ENCODE peak calls at places on chromosome 3, in four cellular contexts. A, B, U and G are unnamed samples.
A peak's percentile ranks its signal among the peaks of the same experiment; 100 is the strongest.

GRCh38 chr3:3998140-3998977 is 199.1 kb downstream of the LRRN1 start:
- DNase-seq in A (peak; percentile 23), B (peak; percentile 63), U (no peak), G (no peak)

GRCh38 chr3:101779047-101779807 is at the start of gene NXPE3:
- DNase-seq in A (peak; percentile 94), B (peak; percentile 53), U (peak; percentile 95), G (peak; percentile 96)

GRCh38 chr3:31204026-31204795 is 309.8 kb upstream of the GADL1 start:
- DNase-seq in A (no peak), B (no peak), U (no peak), G (no peak)

GRCh38 chr3:148232409-148232808 is 465.3 kb upstream of the AGTR1 start:
- DNase-seq in A (no peak), B (no peak), U (no peak), G (no peak)

GRCh38 chr3:160447544-160447943 is 2.0 kb downstream of the TRIM59 start:
- DNase-seq in A (no peak), B (no peak), U (no peak), G (no peak)

GRCh38 chr3:47565861-47566550 is 12.7 kb downstream of the CSPG5 start:
- DNase-seq in A (no peak), B (no peak), U (no peak), G (no peak)

GRCh38 chr3:101381809-101382208 is 61.4 kb upstream of the IMPG2 start:
- DNase-seq in A (no peak), B (peak; percentile 17), U (no peak), G (no peak)

GRCh38 chr3:120567370-120568197 is 28.6 kb upstream of the NDUFB4 start:
- DNase-seq in A (no peak), B (no peak), U (no peak), G (no peak)

GRCh38 chr3:73635254-73635653 is 10.5 kb upstream of the PDZRN3 start:
- DNase-seq in A (no peak), B (no peak), U (no peak), G (no peak)

GRCh38 chr3:178088930-178089329 is 447.3 kb upstream of the KCNMB2 start:
- DNase-seq in A (no peak), B (no peak), U (no peak), G (no peak)

GRCh38 chr3:187850256-187851010 is 105.2 kb upstream of the BCL6 start:
- DNase-seq in A (no peak), B (no peak), U (peak; percentile 44), G (no peak)

GRCh38 chr3:6962796-6963195 is 101.9 kb downstream of the GRM7 start:
- DNase-seq in A (no peak), B (no peak), U (no peak), G (no peak)

GRCh38 chr3:71542548-71543370 is 40.8 kb downstream of the FOXP1 start:
- DNase-seq in A (peak; percentile 91), B (peak; percentile 83), U (peak; percentile 91), G (peak; percentile 79)

GRCh38 chr3:36911990-36912804 is 32.7 kb downstream of the TRANK1 start:
- DNase-seq in A (no peak), B (no peak), U (no peak), G (no peak)

GRCh38 chr3:113132571-113132996 is 78.8 kb upstream of the BOC start:
- DNase-seq in A (no peak), B (no peak), U (no peak), G (no peak)

GRCh38 chr3:47715928-47716327 is 65.8 kb downstream of the SMARCC1 start:
- DNase-seq in A (no peak), B (no peak), U (no peak), G (no peak)

DNA sequence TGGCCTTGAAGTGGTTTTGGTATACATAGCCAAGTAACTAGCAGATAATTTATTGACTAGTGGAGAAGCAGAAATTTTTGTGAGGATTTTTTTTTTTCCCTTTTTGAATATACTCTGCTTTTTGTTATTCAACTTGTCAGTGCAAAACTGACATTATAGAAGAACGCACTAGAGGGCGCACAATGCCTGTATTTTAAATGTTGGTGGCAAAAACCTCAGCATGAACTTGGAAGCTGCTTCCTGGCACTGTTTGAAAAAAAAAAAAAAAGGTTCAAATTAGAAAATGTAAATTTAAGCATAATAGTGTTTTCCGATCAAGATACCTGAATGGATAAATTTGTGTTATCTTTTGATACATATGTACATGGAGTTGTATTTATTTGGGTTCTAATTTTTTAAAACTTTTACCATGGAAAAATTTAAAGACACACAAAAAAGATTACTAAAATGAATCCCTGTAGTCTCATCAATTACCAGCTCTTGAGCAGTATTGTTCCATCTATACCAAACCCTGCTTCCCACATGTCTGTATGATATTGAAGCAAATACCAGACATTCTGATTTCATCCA is 56.0 kb downstream of the SLC25A26 start:
- DNase-seq in A (peak; percentile 75), B (peak; percentile 55), U (peak; percentile 55), G (peak; percentile 53)
- H3K4me3 ChIP-seq in A (no peak overlapping the region), B (no peak overlapping the region), U (no peak overlapping the region), G (no peak overlapping the region)

GRCh38 chr3:145889730-145890129 is 271.3 kb downstream of the PLOD2 start:
- DNase-seq in A (no peak), B (no peak), U (no peak), G (no peak)
- H3K4me3 ChIP-seq in A (no peak overlapping the region), B (no peak overlapping the region), U (no peak overlapping the region), G (no peak overlapping the region)

DNA sequence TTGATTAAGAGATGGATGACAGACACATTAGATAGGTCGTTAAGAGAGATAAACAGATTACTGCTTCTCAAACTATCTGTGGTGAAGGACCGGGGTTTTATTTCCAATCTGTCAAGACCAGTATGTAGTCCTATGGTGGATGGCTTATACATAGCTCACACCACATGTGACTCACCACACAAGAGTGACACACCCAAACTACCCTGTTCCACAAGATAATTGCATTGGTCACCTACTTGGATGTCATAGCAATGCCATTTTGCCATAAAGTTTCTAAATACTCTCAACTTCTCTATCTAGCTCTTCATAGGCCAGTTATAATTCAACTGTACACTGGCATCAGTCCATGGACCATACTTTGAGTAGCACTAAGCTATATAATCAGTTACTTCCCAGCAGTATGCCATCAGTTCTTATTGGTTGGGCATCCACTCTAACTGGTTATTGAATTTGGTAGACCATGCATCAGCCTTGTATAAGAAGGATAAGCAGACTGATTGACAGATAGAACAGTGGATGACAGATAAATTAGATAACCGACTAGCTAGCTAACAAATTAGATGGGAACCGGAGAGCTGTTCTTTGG is 11.6 kb downstream of the WWTR1 start:
- DNase-seq in A (no peak), B (no peak), U (no peak), G (no peak)
- H3K4me3 ChIP-seq in A (no peak overlapping the region), B (no peak overlapping the region), U (no peak overlapping the region), G (no peak overlapping the region)

GRCh38 chr3:14570864-14571263 is 30.7 kb upstream of the GRIP2 start:
- DNase-seq in A (no peak), B (no peak), U (no peak), G (no peak)
- H3K4me3 ChIP-seq in A (no peak overlapping the region), B (no peak overlapping the region), U (no peak overlapping the region), G (no peak overlapping the region)